ENCODE peak calls at places on chromosomes 16 and 17, in eight cellular contexts. V, D, Y, O, A, W, X and B are unnamed samples.
A peak's percentile ranks its signal among the peaks of the same experiment; 100 is the strongest.

GRCh38 chr17:62653002-62653830 is 25.7 kb downstream of the MRC2 start:
- DNase-seq in V (peak; percentile 70), D (peak; percentile 74), Y (peak; percentile 47), O (peak; percentile 94), A (peak; percentile 45), W (no peak), X (peak; percentile 50), B (peak; percentile 78)

GRCh38 chr17:57356153-57356721 is 99.9 kb downstream of the MSI2 start:
- DNase-seq in V (no peak), D (no peak), Y (peak; percentile 32), O (no peak), A (no peak), W (peak; percentile 86), X (no peak), B (no peak)

GRCh38 chr16:28316056-28316455 is 23.7 kb downstream of the SBK1 start:
- DNase-seq in V (no peak), D (no peak), Y (no peak), O (no peak), A (no peak), W (no peak), X (no peak), B (no peak)

GRCh38 chr17:49254066-49254465 is 23.5 kb upstream of the PHOSPHO1 start:
- DNase-seq in V (no peak), D (no peak), Y (no peak), O (no peak), A (no peak), W (no peak), X (no peak), B (no peak)

GRCh38 chr17:4317648-4318047 is 48.8 kb downstream of the UBE2G1 start:
- DNase-seq in V (no peak), D (no peak), Y (no peak), O (no peak), A (no peak), W (no peak), X (no peak), B (no peak)

GRCh38 chr16:12602811-12603698 is 200.6 kb downstream of the CPPED1 start:
- DNase-seq in V (no peak), D (no peak), Y (no peak), O (no peak), A (no peak), W (no peak), X (no peak), B (no peak)

GRCh38 chr17:4066210-4066609 is 76.6 kb downstream of the ZZEF1 start:
- DNase-seq in V (no peak), D (no peak), Y (peak; percentile 22), O (no peak), A (no peak), W (no peak), X (no peak), B (no peak)

GRCh38 chr16:49637511-49637910 is 218.4 kb downstream of the ZNF423 start:
- DNase-seq in V (no peak), D (no peak), Y (no peak), O (no peak), A (no peak), W (no peak), X (no peak), B (no peak)

GRCh38 chr16:68492501-68493411 is 44.4 kb upstream of the SMPD3 start:
- DNase-seq in V (no peak), D (no peak), Y (no peak), O (no peak), A (no peak), W (peak; percentile 69), X (no peak), B (no peak)

GRCh38 chr16:9049241-9049640 is 42.2 kb upstream of the HAPSTR1 start:
- DNase-seq in V (no peak), D (no peak), Y (no peak), O (no peak), A (no peak), W (no peak), X (no peak), B (no peak)

GRCh38 chr16:68760671-68761275 is 23.7 kb downstream of the CDH1 start:
- DNase-seq in V (no peak), D (no peak), Y (no peak), O (peak; percentile 48), A (no peak), W (peak; percentile 16), X (no peak), B (no peak)

GRCh38 chr17:5897320-5897911 is 172.8 kb upstream of the WSCD1 start:
- DNase-seq in V (no peak), D (no peak), Y (no peak), O (no peak), A (no peak), W (no peak), X (no peak), B (no peak)

GRCh38 chr16:78655481-78656114 is 556.1 kb downstream of the WWOX start:
- DNase-seq in V (no peak), D (no peak), Y (no peak), O (no peak), A (no peak), W (no peak), X (no peak), B (no peak)

GRCh38 chr17:72529386-72529785 is 408.6 kb downstream of the SOX9 start:
- DNase-seq in V (no peak), D (no peak), Y (no peak), O (no peak), A (no peak), W (no peak), X (no peak), B (no peak)

GRCh38 chr16:12057276-12057675 is 80.7 kb downstream of the SNX29 start:
- DNase-seq in V (no peak), D (no peak), Y (no peak), O (no peak), A (no peak), W (no peak), X (peak; percentile 37), B (no peak)

DNA sequence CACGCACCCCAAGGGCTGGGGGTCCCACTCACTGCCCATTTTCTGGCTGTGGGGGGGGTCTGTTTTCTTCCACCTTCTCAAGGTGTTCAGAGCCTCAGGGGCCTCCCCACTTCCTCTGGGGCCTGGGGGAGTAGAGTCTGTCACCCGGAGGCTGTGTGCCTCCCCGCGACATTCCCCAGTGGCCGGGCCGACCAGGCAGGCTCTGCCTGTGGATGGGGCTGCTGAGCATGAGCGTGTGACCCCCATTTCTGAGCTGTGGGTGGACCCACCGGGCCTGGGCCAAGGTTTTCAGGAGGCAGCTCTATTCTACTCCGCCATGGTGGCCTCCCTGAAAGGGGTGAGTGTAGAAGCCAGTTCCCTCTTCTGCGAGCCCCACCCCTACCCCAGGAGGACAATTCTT is 1.0 kb downstream of the MSLN start:
- DNase-seq in V (no peak), D (no peak), Y (no peak), O (no peak), A (no peak), W (no peak), X (no peak), B (no peak)
- H3K27ac ChIP-seq in V (no peak overlapping the region), D (no peak overlapping the region), Y (no peak overlapping the region), O (peak overlapping the region; percentile 16), A (no peak overlapping the region), W (no peak overlapping the region), X (no peak overlapping the region), B (no peak overlapping the region)

DNA sequence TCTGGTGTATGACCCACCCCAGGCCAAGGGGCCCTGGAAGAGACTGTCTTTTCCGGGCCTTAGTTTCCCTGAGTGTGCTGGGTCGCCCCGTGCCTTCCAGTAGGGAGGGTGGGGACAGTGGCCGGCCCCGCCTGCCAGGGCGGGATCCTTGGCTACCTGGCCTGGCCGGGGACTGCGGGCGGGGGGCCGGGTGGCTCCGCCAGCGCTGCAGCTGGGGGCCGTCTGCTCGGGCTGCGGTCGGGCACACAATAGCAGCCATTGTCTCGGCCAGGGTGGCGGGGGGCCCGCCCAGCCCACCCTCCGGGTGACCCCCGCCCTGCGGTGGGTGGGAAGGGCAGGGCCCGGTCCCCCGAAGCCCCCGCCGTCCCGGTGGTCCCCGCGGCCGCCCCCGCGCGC is 11.5 kb downstream of the GLIS2 start:
- DNase-seq in V (no peak), D (no peak), Y (no peak), O (no peak), A (no peak), W (no peak), X (peak; percentile 49), B (no peak)
- H3K4me1 ChIP-seq in V (peaks cover 75% of the 10 kb centered on the region), D (peaks cover 41% of the 10 kb centered on the region), Y (peaks cover 69% of the 10 kb centered on the region), O (peaks cover 69% of the 10 kb centered on the region), A (peaks cover 3% of the 10 kb centered on the region), W (peaks cover 10% of the 10 kb centered on the region), X (peaks cover 71% of the 10 kb centered on the region), B (peaks cover 81% of the 10 kb centered on the region)

GRCh38 chr17:74452841-74453661 is 13.4 kb upstream of the CD300A start:
- DNase-seq in V (no peak), D (no peak), Y (peak; percentile 41), O (no peak), A (no peak), W (no peak), X (peak; percentile 46), B (peak; percentile 59)
- H3K4me3 ChIP-seq in V (peak overlapping the region; percentile 24), D (no peak overlapping the region), Y (peak overlapping the region; percentile 21), O (peak overlapping the region; percentile 44), A (no peak overlapping the region), W (peak overlapping the region; percentile 64), X (peak overlapping the region; percentile 33), B (peak overlapping the region; percentile 53)

DNA sequence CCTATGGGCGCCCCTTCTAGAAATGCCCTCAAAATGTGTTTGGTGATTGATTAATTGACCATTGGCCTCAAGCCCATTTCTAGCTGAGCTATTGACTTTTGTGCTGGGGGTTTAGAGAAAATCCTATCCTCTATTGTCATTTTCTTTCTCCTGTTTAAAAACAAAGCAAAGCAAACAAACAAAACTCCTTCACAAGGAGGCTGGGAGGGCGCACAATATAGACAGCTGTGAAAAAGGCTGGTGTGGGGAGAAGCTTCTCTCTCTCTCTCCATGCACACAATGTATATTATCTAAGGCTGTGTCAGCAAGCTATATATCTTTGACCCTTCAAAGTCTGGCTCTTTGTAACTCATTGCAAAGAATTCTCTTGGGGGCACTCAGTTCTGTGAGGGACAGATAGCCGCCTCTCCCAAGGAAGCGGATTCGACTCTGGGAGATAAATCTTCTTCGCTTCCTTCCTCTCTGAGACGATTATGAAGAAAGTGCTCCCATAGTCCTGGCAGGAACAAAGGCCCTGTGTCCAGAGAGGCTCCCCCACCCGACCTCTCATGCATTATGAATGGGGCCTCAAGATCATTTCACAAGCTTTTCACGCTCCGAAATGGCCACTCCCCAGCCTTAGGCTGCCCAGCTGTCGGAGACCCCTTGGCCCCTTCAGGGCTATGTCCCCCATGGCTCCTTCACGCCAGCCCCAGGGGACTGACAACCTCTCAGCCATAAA is 33.1 kb upstream of the MEAK7 start:
- DNase-seq in V (no peak), D (no peak), Y (no peak), O (no peak), A (no peak), W (no peak), X (no peak), B (no peak)
- H3K27ac ChIP-seq in V (no peak overlapping the region), D (peak overlapping the region; percentile 65), Y (peak overlapping the region; percentile 62), O (no peak overlapping the region), A (no peak overlapping the region), W (no peak overlapping the region), X (no peak overlapping the region), B (no peak overlapping the region)